ENCODE peak calls at places on chromosomes 11 and 22, in nine cellular contexts. H, U, G, F, E, X, D, M and Y are unnamed samples.

GRCh38 chr11:99020324-99021225 is at the start of gene CNTN5:
- DNase-seq in H (no peak), U (peak; percentile 58), G (peak; percentile 87), F (peak; percentile 35), E (peak; percentile 41), X (peak; percentile 13), D (peak; percentile 75), M (peak; percentile 55), Y (no peak)

GRCh38 chr22:24433868-24434471 is 6.6 kb downstream of the ADORA2A start:
- DNase-seq in H (no peak), U (no peak), G (no peak), F (no peak), E (peak; percentile 59), X (peak; percentile 60), D (peak; percentile 95), M (peak; percentile 39), Y (no peak)

GRCh38 chr11:57358543-57358961 is 20.4 kb downstream of the P2RX3 start:
- DNase-seq in H (no peak), U (no peak), G (no peak), F (no peak), E (peak; percentile 40), X (no peak), D (no peak), M (no peak), Y (no peak)

GRCh38 chr11:45489281-45489906 is 176.0 kb downstream of the CHST1 start:
- DNase-seq in H (no peak), U (no peak), G (no peak), F (no peak), E (no peak), X (no peak), D (no peak), M (no peak), Y (no peak)

GRCh38 chr22:36761553-36762240 is 14.2 kb downstream of the IFT27 start:
- DNase-seq in H (no peak), U (no peak), G (no peak), F (no peak), E (no peak), X (no peak), D (no peak), M (no peak), Y (no peak)

GRCh38 chr22:48499456-48500425 is 1327.9 kb downstream of the BRD1 start:
- DNase-seq in H (no peak), U (no peak), G (no peak), F (no peak), E (no peak), X (no peak), D (no peak), M (no peak), Y (no peak)

GRCh38 chr11:34466802-34467488 is 28.2 kb downstream of the CAT start:
- DNase-seq in H (no peak), U (no peak), G (no peak), F (no peak), E (no peak), X (no peak), D (peak; percentile 6), M (no peak), Y (no peak)

GRCh38 chr22:39943366-39943765 is 16.8 kb upstream of the TMA7B start:
- DNase-seq in H (no peak), U (peak; percentile 17), G (peak; percentile 32), F (no peak), E (peak; percentile 6), X (no peak), D (no peak), M (no peak), Y (no peak)

GRCh38 chr22:50611341-50612060 is 10.9 kb downstream of the MAPK8IP2 start:
- DNase-seq in H (no peak), U (no peak), G (no peak), F (no peak), E (no peak), X (no peak), D (no peak), M (no peak), Y (no peak)

GRCh38 chr11:64582885-64583284 is 8.1 kb upstream of the SLC22A12 start:
- DNase-seq in H (no peak), U (no peak), G (no peak), F (no peak), E (no peak), X (no peak), D (no peak), M (no peak), Y (no peak)

GRCh38 chr11:35823742-35824298 is 120.0 kb upstream of the LDLRAD3 start:
- DNase-seq in H (no peak), U (no peak), G (no peak), F (no peak), E (no peak), X (no peak), D (no peak), M (no peak), Y (no peak)

GRCh38 chr11:62850911-62851806 is 11.8 kb upstream of the WDR74 start:
- DNase-seq in H (no peak), U (no peak), G (no peak), F (no peak), E (peak; percentile 48), X (no peak), D (peak; percentile 73), M (peak; percentile 64), Y (no peak)

GRCh38 chr22:30296324-30296723 is 7.0 kb upstream of the CASTOR1 start:
- DNase-seq in H (no peak), U (no peak), G (no peak), F (no peak), E (no peak), X (no peak), D (no peak), M (no peak), Y (no peak)

GRCh38 chr11:20021771-20022362 is 138.4 kb downstream of the DBX1 start:
- DNase-seq in H (no peak), U (no peak), G (no peak), F (no peak), E (no peak), X (no peak), D (no peak), M (no peak), Y (no peak)